ENCODE peak calls at places on chromosomes 12 and 14, in five cellular contexts. O is PC-3, V is ascending aorta, E is K562, S is ovary. F is an unnamed sample.

GRCh38 chr12:89856431-89856830 is 147.8 kb upstream of the ATP2B1 start:
- DNase-seq in O (peak), V (no peak), E (no peak), S (no peak), F (peak)

GRCh38 chr12:124386059-124386458 is 91.2 kb downstream of the RFLNA start:
- DNase-seq in O (peak), V (no peak), E (no peak), S (no peak), F (peak)

GRCh38 chr14:80587096-80587724 is 354.3 kb downstream of the CEP128 start:
- DNase-seq in O (peak), V (no peak), E (no peak), S (no peak), F (peak)

GRCh38 chr14:93018401-93018800 is 95.5 kb downstream of the CHGA start:
- DNase-seq in O (no peak), V (no peak), E (no peak), S (no peak), F (no peak)

GRCh38 chr14:88463318-88463717 is 77.9 kb downstream of the SPATA7 start:
- DNase-seq in O (peak), V (no peak), E (peak), S (no peak), F (no peak)

GRCh38 chr12:82963961-82964360 is 277.3 kb downstream of the TMTC2 start:
- DNase-seq in O (no peak), V (no peak), E (no peak), S (no peak), F (peak)

GRCh38 chr14:78959674-78960264 is 789.6 kb downstream of the NRXN3 start:
- DNase-seq in O (peak), V (peak), E (peak), S (peak), F (peak)

GRCh38 chr12:29088611-29089219 is 60.4 kb upstream of the FAR2 start:
- DNase-seq in O (peak), V (no peak), E (no peak), S (no peak), F (peak)

GRCh38 chr12:20421338-20421890 is 53.1 kb downstream of the PDE3A start:
- DNase-seq in O (no peak), V (no peak), E (no peak), S (no peak), F (peak)

GRCh38 chr12:32666018-32666417 is 13.1 kb upstream of the DNM1L start:
- DNase-seq in O (no peak), V (no peak), E (no peak), S (no peak), F (no peak)
- TF ChIP-seq CTCF in O (no peak), V (no peak), E (no peak), S (no peak), F (no peak)

DNA sequence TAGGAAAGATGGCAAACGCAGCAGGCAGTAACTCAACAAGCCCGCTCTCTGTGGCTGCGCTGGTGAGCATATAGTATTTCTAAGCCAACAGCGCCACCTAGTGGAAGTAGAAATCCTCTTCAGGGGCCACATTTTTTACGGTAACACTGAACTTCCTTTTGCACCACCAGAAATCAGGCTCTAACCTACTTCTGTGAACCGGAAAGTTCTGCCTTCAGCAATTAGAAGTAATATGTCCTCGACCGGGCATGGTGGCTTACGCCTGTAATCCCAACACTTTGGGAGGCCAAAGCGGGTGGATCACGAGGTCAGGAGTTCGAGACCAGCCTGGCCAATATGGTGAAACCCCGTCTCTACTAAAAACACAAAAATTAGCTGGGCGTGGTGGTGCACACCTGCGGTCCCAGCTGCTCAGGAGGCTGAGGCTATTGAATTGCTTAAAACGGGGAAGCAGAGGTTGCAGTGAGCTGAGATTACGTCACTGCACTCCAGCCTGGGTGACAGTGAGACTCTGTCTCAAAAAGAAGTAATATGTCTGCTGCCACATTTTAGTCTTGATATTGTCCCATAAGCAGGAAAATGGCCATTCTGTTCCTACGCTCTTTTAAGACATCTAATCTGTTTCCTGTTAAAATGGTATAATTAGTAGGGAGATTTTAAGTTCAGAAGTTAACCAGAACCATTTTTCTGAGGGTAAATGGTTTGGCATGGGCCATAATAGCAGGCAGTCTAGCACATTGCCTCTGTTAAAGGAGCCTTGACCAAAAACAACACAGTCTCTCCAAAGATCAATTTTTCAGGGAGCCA is 26.7 kb downstream of the APOBEC1 start:
- DNase-seq in O (peak), V (peak), E (peak), S (peak), F (peak)
- H3K4me3 ChIP-seq in O (no peak), V (peak), E (no peak), S (no peak), F (peak)

DNA sequence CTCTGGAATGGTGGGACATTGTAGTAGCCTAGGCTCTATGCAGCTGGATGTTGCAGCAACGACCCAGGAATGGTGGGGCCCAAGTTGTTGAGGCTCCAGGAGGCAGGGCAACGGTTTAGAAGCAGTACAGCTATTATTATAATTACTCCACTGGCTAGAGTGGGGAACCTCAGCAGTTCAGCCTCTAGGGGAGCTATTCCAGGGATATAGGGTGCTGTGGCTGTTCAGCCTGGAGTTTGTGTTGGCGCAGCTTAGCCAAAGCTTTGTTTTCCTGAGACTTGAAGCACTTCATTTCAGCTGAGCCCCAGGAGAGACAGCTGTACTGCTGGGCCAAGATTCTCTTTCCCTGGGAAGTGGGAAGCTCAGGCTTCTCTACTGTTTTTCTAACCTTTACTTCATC is 1023.0 kb upstream of the ATXN7L3B start:
- DNase-seq in O (peak), V (no peak), E (no peak), S (no peak), F (no peak)
- TF ChIP-seq CTCF in O (peak), V (no peak), E (no peak), S (no peak), F (no peak)

GRCh38 chr12:120787889-120788288 is 62.3 kb downstream of the ACADS start:
- DNase-seq in O (no peak), V (no peak), E (no peak), S (no peak), F (no peak)
- H3K4me3 ChIP-seq in O (no peak), V (no peak), E (no peak), S (no peak), F (no peak)

GRCh38 chr12:48104531-48104930 is 1.3 kb downstream of the SENP1 start:
- DNase-seq in O (peak), V (no peak), E (no peak), S (no peak), F (no peak)

GRCh38 chr12:48107252-48107613 is 1.4 kb upstream of the SENP1 start:
- DNase-seq in O (no peak), V (no peak), E (no peak), S (no peak), F (no peak)

GRCh38 chr12:48105321-48105866 is 485 bp downstream of the SENP1 start:
- DNase-seq in O (peak), V (no peak), E (no peak), S (no peak), F (no peak)

GRCh38 chr12:48106574-48107251 is 834 bp upstream of the SENP1 start:
- DNase-seq in O (no peak), V (no peak), E (no peak), S (no peak), F (no peak)

DNA sequence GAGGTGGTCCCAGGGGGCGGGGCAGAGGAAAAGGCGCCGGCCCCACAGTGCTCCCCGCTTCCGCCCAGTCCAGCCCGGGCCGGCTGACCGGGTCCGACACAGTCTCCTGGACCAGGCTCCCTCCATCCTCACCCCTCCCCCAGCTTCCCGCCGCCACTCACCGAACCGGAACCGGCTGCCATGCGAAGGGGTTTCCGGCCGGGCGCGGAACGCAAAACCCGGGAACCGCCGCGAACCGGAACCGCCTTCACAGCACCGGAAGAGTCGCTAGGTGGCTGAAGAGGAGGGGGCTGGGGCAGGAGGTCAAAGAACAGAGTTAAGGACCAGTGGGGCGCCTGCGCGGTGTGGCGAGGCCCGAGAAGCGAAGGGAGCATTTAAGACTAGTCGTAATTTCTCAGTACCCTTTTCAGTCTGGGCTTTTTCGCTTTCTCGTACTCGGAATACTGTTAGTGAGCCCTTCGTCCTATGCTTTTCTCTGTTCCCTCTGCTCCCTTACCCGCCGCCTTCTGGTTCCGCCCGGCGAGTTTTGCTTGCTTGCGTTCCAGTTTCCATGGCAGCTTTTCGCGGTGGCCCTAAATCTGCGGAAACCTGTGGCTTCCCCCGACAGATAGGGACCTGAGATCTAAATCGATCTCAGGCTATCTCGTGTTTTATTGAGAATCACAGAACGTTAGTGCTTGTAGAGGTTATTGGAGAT is at the start of gene SENP1:
- DNase-seq in O (peak), V (peak), E (peak), S (peak), F (peak)
- TF ChIP-seq CTCF in O (no peak), V (no peak), E (no peak), S (peak), F (peak)

GRCh38 chr14:99263564-99264330 is 8.2 kb downstream of the BCL11B start:
- DNase-seq in O (no peak), V (no peak), E (no peak), S (no peak), F (no peak)

GRCh38 chr14:99260116-99260515 is 11.9 kb downstream of the BCL11B start:
- DNase-seq in O (no peak), V (no peak), E (no peak), S (no peak), F (no peak)

GRCh38 chr14:99260652-99261551 is 11.1 kb downstream of the BCL11B start:
- DNase-seq in O (no peak), V (no peak), E (no peak), S (no peak), F (no peak)

GRCh38 chr14:99262977-99263448 is 9.0 kb downstream of the BCL11B start:
- DNase-seq in O (no peak), V (no peak), E (no peak), S (no peak), F (no peak)

DNA sequence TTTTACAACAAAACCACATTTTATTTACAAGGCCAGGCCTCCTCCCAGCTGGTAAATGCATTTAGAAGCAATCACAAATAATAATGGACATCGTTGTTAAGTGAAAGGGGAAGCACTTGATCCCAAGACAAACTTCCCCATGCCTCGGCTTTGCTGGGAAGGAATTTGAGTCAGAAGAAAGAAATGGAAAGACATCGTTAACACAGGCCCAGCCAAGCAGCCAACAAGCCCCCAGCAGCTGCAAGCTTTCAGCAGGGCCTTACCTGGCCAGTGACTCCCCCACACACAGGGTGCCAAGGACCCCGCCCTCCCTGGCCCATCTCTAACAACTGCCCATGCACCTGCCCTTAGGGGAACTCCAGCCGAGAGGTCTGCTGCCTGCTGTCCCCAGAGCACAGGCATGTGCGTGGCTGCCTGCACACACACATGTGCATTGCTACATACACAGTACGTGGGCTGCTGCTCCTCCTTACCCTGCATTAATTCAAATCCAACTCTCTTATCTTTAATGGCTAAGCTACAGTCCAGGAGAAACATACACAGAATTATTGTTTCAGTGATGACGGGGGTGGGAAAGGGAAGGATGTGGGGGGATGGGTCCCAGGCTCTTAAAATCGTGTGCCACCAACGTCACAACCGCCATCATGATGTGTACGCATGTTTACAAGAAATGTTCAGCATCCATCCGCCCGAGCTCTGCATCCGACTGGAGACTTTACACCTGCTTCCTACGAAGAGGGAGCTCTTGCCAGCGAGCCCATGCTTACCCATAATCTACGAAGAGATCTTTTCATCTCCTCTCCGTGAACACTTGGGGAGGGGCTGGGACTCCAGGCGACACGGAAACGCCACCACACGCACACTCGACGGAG is 9.8 kb downstream of the BCL11B start:
- DNase-seq in O (no peak), V (peak), E (no peak), S (no peak), F (no peak)
- H3K4me3 ChIP-seq in O (no peak), V (no peak), E (no peak), S (no peak), F (no peak)

DNA sequence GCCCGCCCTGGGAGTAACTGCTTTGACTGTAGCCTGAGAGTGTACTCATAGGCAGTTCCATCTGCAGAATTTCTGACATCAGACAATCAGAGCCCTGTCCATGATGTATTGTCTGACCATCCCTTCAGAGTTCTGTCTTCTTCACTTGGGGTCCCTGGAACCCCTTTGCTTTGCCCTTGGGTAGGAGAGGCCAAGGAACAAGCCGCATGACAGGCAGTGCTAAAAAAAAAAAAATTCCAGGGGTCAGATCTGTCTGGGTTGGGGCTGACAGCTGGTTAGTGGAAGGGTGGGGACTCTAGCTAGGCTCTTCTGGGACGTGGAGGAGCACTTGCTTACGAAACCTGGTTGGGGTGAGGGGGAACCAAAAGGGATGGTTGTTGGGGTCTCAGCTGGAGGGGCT is 131.8 kb downstream of the C12orf75 start:
- DNase-seq in O (no peak), V (no peak), E (no peak), S (no peak), F (no peak)
- TF ChIP-seq CTCF in O (no peak), V (no peak), E (no peak), S (no peak), F (no peak)

GRCh38 chr14:56585461-56586084 is 6.0 kb downstream of the TMEM260 start:
- DNase-seq in O (peak), V (no peak), E (no peak), S (no peak), F (peak)

GRCh38 chr14:56579345-56580316 is at the start of gene TMEM260:
- DNase-seq in O (peak), V (peak), E (peak), S (peak), F (peak)

GRCh38 chr14:56580317-56580711 is 716 bp downstream of the TMEM260 start:
- DNase-seq in O (peak), V (no peak), E (no peak), S (no peak), F (no peak)

DNA sequence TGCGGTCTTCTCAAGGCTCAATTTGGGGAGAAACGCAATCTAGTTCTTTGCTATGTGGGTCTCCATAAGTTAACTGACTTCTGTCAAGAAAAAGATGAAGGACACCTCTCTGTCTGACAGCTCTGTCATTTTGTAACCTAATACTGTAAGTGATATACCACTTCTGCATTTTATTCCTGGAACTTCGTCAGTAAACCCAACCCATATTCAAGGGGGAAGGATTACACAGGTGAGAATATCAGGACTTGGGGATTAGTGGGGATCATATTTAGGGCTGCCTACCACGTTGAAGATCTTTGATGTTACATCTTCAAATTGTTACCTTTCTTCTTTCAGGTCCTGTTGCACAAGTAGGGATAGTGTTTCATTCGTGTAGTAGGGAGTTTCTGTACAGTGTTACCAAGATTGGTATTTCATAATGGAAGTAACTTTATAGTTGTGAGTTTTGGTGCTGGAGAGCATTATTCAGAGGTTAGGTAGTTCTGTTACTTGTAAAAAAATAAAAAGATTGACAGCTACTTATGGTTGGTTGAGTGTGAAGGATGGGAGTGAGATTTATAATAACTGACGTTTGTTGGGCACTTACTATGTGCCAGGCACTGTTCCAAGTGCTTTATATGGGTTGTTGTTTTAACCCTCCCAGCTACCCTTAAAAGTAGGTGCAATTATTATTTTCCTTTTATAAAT is 1.6 kb downstream of the TMEM260 start:
- DNase-seq in O (no peak), V (no peak), E (no peak), S (no peak), F (no peak)
- H3K4me3 ChIP-seq in O (peak), V (peak), E (peak), S (peak), F (no peak)

GRCh38 chr14:24157331-24157730 is 3.7 kb upstream of the IRF9 start:
- DNase-seq in O (no peak), V (no peak), E (no peak), S (no peak), F (no peak)

GRCh38 chr14:24150993-24151392 is 3.7 kb downstream of the RNF31 start:
- DNase-seq in O (no peak), V (no peak), E (no peak), S (no peak), F (no peak)

GRCh38 chr14:24156840-24157239 is 4.2 kb upstream of the IRF9 start:
- DNase-seq in O (no peak), V (no peak), E (no peak), S (no peak), F (no peak)

GRCh38 chr14:24151404-24152080 is 4.2 kb downstream of the RNF31 start:
- DNase-seq in O (no peak), V (no peak), E (no peak), S (no peak), F (no peak)

DNA sequence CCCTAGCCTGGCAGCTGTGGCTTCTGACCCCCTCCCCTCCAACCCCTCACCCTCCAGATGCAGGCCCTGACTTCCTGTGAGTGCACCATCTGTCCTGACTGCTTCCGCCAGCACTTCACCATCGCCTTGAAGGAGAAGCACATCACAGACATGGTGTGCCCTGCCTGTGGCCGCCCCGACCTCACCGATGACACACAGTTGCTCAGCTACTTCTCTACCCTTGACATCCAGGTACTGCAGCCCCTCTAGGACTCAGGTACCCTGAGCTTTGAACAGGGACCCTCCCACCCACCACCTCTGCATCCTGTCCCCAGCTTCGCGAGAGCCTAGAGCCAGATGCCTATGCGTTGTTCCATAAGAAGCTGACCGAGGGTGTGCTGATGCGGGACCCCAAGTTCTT is 6.0 kb upstream of the IRF9 start:
- DNase-seq in O (no peak), V (no peak), E (no peak), S (no peak), F (no peak)
- TF ChIP-seq CTCF in O (no peak), V (no peak), E (no peak), S (no peak), F (no peak)

DNA sequence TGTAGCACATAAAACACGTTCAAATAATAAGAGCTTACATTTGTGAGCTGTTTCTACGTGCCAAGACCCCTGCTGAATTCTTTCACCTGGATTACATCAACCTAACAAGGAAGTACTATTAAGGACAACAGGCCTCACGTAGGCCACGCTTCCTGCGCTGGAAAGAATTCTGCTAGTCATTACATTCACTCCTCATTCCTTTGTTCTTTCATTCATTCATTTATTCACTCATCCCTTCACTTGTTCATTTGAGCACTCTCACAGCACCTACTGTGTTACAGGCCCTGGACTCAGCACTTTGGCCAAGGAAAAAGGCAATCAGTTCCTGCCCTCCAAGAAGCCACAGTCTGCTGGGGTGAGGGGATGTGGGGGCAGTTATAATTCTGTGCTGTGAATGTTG is 28.2 kb downstream of the TESC start:
- DNase-seq in O (no peak), V (no peak), E (no peak), S (no peak), F (no peak)
- H3K4me3 ChIP-seq in O (no peak), V (no peak), E (no peak), S (no peak), F (no peak)

F was measured in astrocyte of the spinal cord.